ENCODE peak calls at places on chromosomes 16 and 17, in seven cellular contexts. One of them, this sample, is unnamed.

GRCh38 chr16:76535-77272 is 1.3 kb upstream of the MPG start:
- DNase-seq in K562: peak; percentile 85
- DNase-seq in CD8-positive, alpha-beta memory T cell: no peak
- DNase-seq in mucosa of descending colon: peak; percentile 81
- DNase-seq in mesenchymal stem cell: peak; percentile 96
- DNase-seq in cardiac muscle cell: no peak
- DNase-seq in tibial nerve: peak; percentile 72
- DNase-seq in this sample: peak; percentile 73

GRCh38 chr16:52386694-52387093 is 160.2 kb downstream of the TOX3 start:
- DNase-seq in cardiac muscle cell: no peak
- DNase-seq in mesenchymal stem cell: no peak
- DNase-seq in tibial nerve: no peak
- DNase-seq in mucosa of descending colon: no peak
- DNase-seq in K562: no peak
- DNase-seq in CD8-positive, alpha-beta memory T cell: no peak
- DNase-seq in this sample: no peak

GRCh38 chr17:58605470-58605869 is 86.4 kb downstream of the TEX14 start:
- DNase-seq in cardiac muscle cell: no peak
- DNase-seq in CD8-positive, alpha-beta memory T cell: no peak
- DNase-seq in mucosa of descending colon: no peak
- DNase-seq in mesenchymal stem cell: no peak
- DNase-seq in K562: no peak
- DNase-seq in tibial nerve: no peak
- DNase-seq in this sample: no peak

GRCh38 chr17:7204828-7205461 is 14.7 kb downstream of the DLG4 start:
- DNase-seq in cardiac muscle cell: peak; percentile 96
- DNase-seq in K562: peak; percentile 94
- DNase-seq in CD8-positive, alpha-beta memory T cell: peak; percentile 99
- DNase-seq in tibial nerve: peak; percentile 59
- DNase-seq in mucosa of descending colon: peak; percentile 83
- DNase-seq in mesenchymal stem cell: peak; percentile 93
- DNase-seq in this sample: peak; percentile 95

GRCh38 chr17:8300629-8301242 is 5.5 kb upstream of the SLC25A35 start:
- DNase-seq in tibial nerve: peak; percentile 29
- DNase-seq in mesenchymal stem cell: peak; percentile 70
- DNase-seq in mucosa of descending colon: peak; percentile 65
- DNase-seq in K562: peak; percentile 62
- DNase-seq in cardiac muscle cell: peak; percentile 71
- DNase-seq in CD8-positive, alpha-beta memory T cell: peak; percentile 79
- DNase-seq in this sample: peak; percentile 57

GRCh38 chr16:31435341-31436220 is 7.0 kb downstream of the ZNF843 start:
- DNase-seq in cardiac muscle cell: no peak
- DNase-seq in mesenchymal stem cell: no peak
- DNase-seq in K562: no peak
- DNase-seq in tibial nerve: no peak
- DNase-seq in CD8-positive, alpha-beta memory T cell: no peak
- DNase-seq in mucosa of descending colon: no peak
- DNase-seq in this sample: no peak

GRCh38 chr17:5019475-5019956 is 15.7 kb downstream of the SLC52A1 start:
- DNase-seq in mucosa of descending colon: no peak
- DNase-seq in mesenchymal stem cell: no peak
- DNase-seq in K562: peak; percentile 22
- DNase-seq in tibial nerve: no peak
- DNase-seq in cardiac muscle cell: no peak
- DNase-seq in CD8-positive, alpha-beta memory T cell: peak; percentile 69
- DNase-seq in this sample: no peak

GRCh38 chr17:7977039-7977438 is 25.4 kb upstream of the GUCY2D start:
- DNase-seq in cardiac muscle cell: no peak
- DNase-seq in K562: no peak
- DNase-seq in mesenchymal stem cell: no peak
- DNase-seq in CD8-positive, alpha-beta memory T cell: no peak
- DNase-seq in mucosa of descending colon: peak; percentile 50
- DNase-seq in tibial nerve: no peak
- DNase-seq in this sample: no peak

GRCh38 chr17:59848778-59849177 is 44.0 kb downstream of the TUBD1 start:
- DNase-seq in tibial nerve: peak; percentile 70
- DNase-seq in mesenchymal stem cell: peak; percentile 82
- DNase-seq in K562: no peak
- DNase-seq in cardiac muscle cell: no peak
- DNase-seq in mucosa of descending colon: peak; percentile 78
- DNase-seq in CD8-positive, alpha-beta memory T cell: no peak
- DNase-seq in this sample: peak; percentile 86

GRCh38 chr17:41464682-41465081 is 2.5 kb downstream of the KRT32 start:
- DNase-seq in tibial nerve: peak; percentile 80
- DNase-seq in mucosa of descending colon: no peak
- DNase-seq in K562: no peak
- DNase-seq in cardiac muscle cell: peak; percentile 16
- DNase-seq in mesenchymal stem cell: peak; percentile 43
- DNase-seq in CD8-positive, alpha-beta memory T cell: no peak
- DNase-seq in this sample: peak; percentile 72

GRCh38 chr17:28505986-28506665 is at the start of gene FOXN1:
- DNase-seq in cardiac muscle cell: no peak
- DNase-seq in mesenchymal stem cell: no peak
- DNase-seq in K562: no peak
- DNase-seq in tibial nerve: no peak
- DNase-seq in mucosa of descending colon: no peak
- DNase-seq in CD8-positive, alpha-beta memory T cell: no peak
- DNase-seq in this sample: no peak
- H3K36me3 ChIP-seq in cardiac muscle cell: no peaks in the 10 kb centered on the region
- H3K36me3 ChIP-seq in mesenchymal stem cell: no peaks in the 10 kb centered on the region
- H3K36me3 ChIP-seq in K562: no peaks in the 10 kb centered on the region
- H3K36me3 ChIP-seq in tibial nerve: no peaks in the 10 kb centered on the region
- H3K36me3 ChIP-seq in mucosa of descending colon: no peaks in the 10 kb centered on the region
- H3K36me3 ChIP-seq in CD8-positive, alpha-beta memory T cell: no peaks in the 10 kb centered on the region
- H3K36me3 ChIP-seq in this sample: no peaks in the 10 kb centered on the region

GRCh38 chr16:23132921-23133532 is 16.2 kb downstream of the USP31 start:
- DNase-seq in tibial nerve: no peak
- DNase-seq in K562: no peak
- DNase-seq in cardiac muscle cell: no peak
- DNase-seq in mucosa of descending colon: no peak
- DNase-seq in mesenchymal stem cell: no peak
- DNase-seq in CD8-positive, alpha-beta memory T cell: no peak
- DNase-seq in this sample: no peak
- H3K4me3 ChIP-seq in tibial nerve: no peak overlapping the region
- H3K4me3 ChIP-seq in K562: no peak overlapping the region
- H3K4me3 ChIP-seq in cardiac muscle cell: no peak overlapping the region
- H3K4me3 ChIP-seq in mucosa of descending colon: no peak overlapping the region
- H3K4me3 ChIP-seq in mesenchymal stem cell: no peak overlapping the region
- H3K4me3 ChIP-seq in CD8-positive, alpha-beta memory T cell: no peak overlapping the region
- H3K4me3 ChIP-seq in this sample: no peak overlapping the region

DNA sequence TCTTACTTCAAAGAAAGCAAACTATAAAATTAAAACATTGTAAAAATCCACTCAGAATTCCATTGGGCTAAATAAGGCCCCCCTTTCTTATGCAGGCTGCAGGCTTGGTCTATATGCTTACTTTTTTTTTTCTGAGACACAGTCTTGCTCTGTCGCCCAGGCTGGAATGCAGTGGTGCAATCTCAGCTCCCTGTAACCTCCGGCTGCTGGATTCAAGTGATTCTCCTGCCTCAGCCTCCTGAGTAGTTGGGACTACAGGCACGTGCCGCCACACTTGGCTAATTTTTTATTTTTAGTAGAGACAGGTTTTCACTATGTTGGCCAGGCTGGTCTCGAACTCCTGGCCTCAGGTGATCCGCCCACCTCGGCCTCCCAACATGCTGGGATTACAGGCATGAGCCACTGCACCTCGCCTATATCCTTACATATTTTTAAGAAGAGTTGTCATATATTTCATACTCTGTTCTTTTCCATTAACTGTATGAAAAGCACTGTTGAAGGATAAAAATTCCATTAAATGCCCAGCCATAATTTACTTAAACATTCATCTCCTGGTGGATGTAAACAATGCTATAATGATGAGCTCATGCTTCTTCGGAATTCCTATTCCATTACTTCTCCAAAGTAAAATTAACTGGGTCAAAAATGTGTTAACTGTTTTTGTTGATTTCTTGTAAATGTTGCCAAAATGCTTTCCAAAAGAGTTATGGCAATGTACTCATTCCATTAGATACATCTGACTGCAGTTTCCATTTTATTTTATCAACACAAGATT is 17.8 kb downstream of the SNN start:
- DNase-seq in CD8-positive, alpha-beta memory T cell: no peak
- DNase-seq in tibial nerve: no peak
- DNase-seq in K562: no peak
- DNase-seq in cardiac muscle cell: no peak
- DNase-seq in mesenchymal stem cell: peak; percentile 61
- DNase-seq in mucosa of descending colon: no peak
- DNase-seq in this sample: no peak
- H3K4me1 ChIP-seq in CD8-positive, alpha-beta memory T cell: peaks cover 35% of the 10 kb centered on the region
- H3K4me1 ChIP-seq in tibial nerve: no peaks in the 10 kb centered on the region
- H3K4me1 ChIP-seq in K562: peaks cover 9% of the 10 kb centered on the region
- H3K4me1 ChIP-seq in cardiac muscle cell: no peaks in the 10 kb centered on the region
- H3K4me1 ChIP-seq in mesenchymal stem cell: peaks cover 12% of the 10 kb centered on the region
- H3K4me1 ChIP-seq in mucosa of descending colon: peaks cover 24% of the 10 kb centered on the region
- H3K4me1 ChIP-seq in this sample: peaks cover 16% of the 10 kb centered on the region

GRCh38 chr16:70664325-70665112 is 18.2 kb downstream of the IL34 start:
- DNase-seq in mucosa of descending colon: no peak
- DNase-seq in cardiac muscle cell: no peak
- DNase-seq in mesenchymal stem cell: no peak
- DNase-seq in tibial nerve: no peak
- DNase-seq in K562: no peak
- DNase-seq in CD8-positive, alpha-beta memory T cell: no peak
- DNase-seq in this sample: no peak

GRCh38 chr16:70662991-70663523 is 16.7 kb downstream of the IL34 start:
- DNase-seq in K562: no peak
- DNase-seq in mucosa of descending colon: no peak
- DNase-seq in tibial nerve: no peak
- DNase-seq in cardiac muscle cell: no peak
- DNase-seq in CD8-positive, alpha-beta memory T cell: no peak
- DNase-seq in mesenchymal stem cell: no peak
- DNase-seq in this sample: no peak

GRCh38 chr16:70665113-70665694 is 18.8 kb downstream of the IL34 start:
- DNase-seq in CD8-positive, alpha-beta memory T cell: no peak
- DNase-seq in cardiac muscle cell: no peak
- DNase-seq in mesenchymal stem cell: no peak
- DNase-seq in mucosa of descending colon: no peak
- DNase-seq in tibial nerve: no peak
- DNase-seq in K562: no peak
- DNase-seq in this sample: peak; percentile 51

GRCh38 chr16:70661918-70662641 is 15.7 kb downstream of the IL34 start:
- DNase-seq in mesenchymal stem cell: no peak
- DNase-seq in mucosa of descending colon: no peak
- DNase-seq in tibial nerve: no peak
- DNase-seq in K562: no peak
- DNase-seq in cardiac muscle cell: no peak
- DNase-seq in CD8-positive, alpha-beta memory T cell: no peak
- DNase-seq in this sample: no peak

DNA sequence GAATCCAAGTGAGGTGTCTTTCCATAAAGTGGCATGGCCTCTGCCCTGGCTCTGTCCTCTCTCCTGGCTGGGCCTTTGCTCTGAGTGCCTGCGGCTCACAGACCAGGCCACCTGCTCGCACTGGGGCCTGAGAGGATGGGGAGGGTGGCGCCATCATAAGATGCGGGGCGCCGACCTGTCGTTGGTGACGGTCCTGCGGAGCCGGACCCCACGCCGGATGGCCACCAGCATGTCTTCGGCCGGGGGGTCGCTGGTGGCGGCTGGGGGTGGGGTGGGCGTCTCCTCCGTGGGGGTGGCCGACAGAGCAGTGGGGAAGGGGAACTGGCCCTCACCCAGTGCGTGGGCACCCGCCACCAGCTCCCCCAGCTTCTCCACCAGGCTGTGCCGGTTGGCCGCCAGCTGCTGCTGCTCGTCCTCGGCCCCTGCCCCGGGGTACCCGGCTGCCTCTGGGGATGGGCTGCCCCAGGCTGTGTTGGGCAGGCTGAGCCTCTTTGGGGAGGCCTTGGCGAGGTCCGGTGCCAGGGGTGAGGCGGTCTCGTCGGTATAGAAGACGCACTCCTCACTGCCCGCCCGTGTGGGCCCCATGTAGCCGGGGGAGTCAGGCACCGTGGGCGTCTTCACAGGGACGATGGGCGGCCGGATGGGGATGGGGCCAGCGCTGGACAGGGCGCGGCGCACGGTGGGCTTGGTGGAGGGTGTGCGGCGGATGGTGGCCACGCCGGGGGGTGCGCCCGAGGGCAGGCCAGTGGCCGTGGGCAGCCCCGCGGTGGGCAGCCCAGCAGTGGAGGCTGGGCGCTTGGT is 17.4 kb downstream of the IL34 start:
- DNase-seq in mucosa of descending colon: no peak
- DNase-seq in CD8-positive, alpha-beta memory T cell: no peak
- DNase-seq in mesenchymal stem cell: no peak
- DNase-seq in K562: no peak
- DNase-seq in cardiac muscle cell: no peak
- DNase-seq in tibial nerve: no peak
- DNase-seq in this sample: no peak
- H3K36me3 ChIP-seq in mucosa of descending colon: no peaks in the 10 kb centered on the region
- H3K36me3 ChIP-seq in CD8-positive, alpha-beta memory T cell: no peaks in the 10 kb centered on the region
- H3K36me3 ChIP-seq in mesenchymal stem cell: peaks cover 57% of the 10 kb centered on the region
- H3K36me3 ChIP-seq in K562: peaks cover 55% of the 10 kb centered on the region
- H3K36me3 ChIP-seq in cardiac muscle cell: peaks cover 34% of the 10 kb centered on the region
- H3K36me3 ChIP-seq in tibial nerve: peaks cover 4% of the 10 kb centered on the region
- H3K36me3 ChIP-seq in this sample: peaks cover 54% of the 10 kb centered on the region